ENCODE peak calls at places on chromosomes 7 and 10, in nine cellular contexts. L is left ventricle myocardium inferior, S is ureter, B is NCI-H1417, N is fibroblast of pulmonary artery, R is hepatocyte, P is fibroblast of lung, A is heart right ventricle, W is RWPE1. F is an unnamed sample.

GRCh38 chr10:43057231-43057711 is 19.6 kb upstream of the RET start:
- DNase-seq in B (no peak), L (peak; percentile 4), W (no peak), P (no peak), R (no peak), S (no peak), N (no peak), A (no peak), F (no peak)

GRCh38 chr7:519974-520458 is 370 bp upstream of the PDGFA start:
- DNase-seq in B (no peak), S (no peak), P (peak; percentile 70), R (peak; percentile 83), N (peak; percentile 65), L (peak; percentile 63), W (peak; percentile 55), A (peak; percentile 57), F (no peak)

GRCh38 chr7:130453051-130453450 is 12.2 kb upstream of the CEP41 start:
- DNase-seq in S (no peak), W (no peak), P (no peak), R (no peak), B (no peak), A (no peak), L (no peak), N (no peak), F (no peak)

GRCh38 chr7:96786261-96786997 is 76.8 kb upstream of the SEM1 start:
- DNase-seq in N (no peak), A (peak; percentile 8), B (no peak), L (peak; percentile 19), W (no peak), S (no peak), R (peak; percentile 26), P (no peak), F (no peak)

GRCh38 chr10:119113805-119114732 is 10.2 kb downstream of the DENND10 start:
- DNase-seq in L (no peak), S (no peak), A (no peak), P (peak; percentile 70), N (peak; percentile 98), B (no peak), W (peak; percentile 44), R (peak; percentile 82), F (no peak)

GRCh38 chr7:22200238-22200637 is 156.7 kb downstream of the RAPGEF5 start:
- DNase-seq in L (no peak), B (no peak), P (no peak), A (no peak), W (no peak), R (no peak), S (no peak), N (no peak), F (no peak)

GRCh38 chr10:93813507-93814465 is 56.0 kb downstream of the LGI1 start:
- DNase-seq in W (peak; percentile 31), L (peak; percentile 41), B (peak; percentile 30), S (peak; percentile 60), P (peak; percentile 37), N (peak; percentile 46), A (peak; percentile 27), R (peak; percentile 55), F (no peak)

GRCh38 chr7:30263090-30263710 is 21.2 kb upstream of the ZNRF2 start:
- DNase-seq in P (no peak), R (no peak), B (no peak), A (no peak), S (no peak), L (no peak), W (no peak), N (no peak), F (no peak)

GRCh38 chr7:74449809-74450397 is 3.8 kb upstream of the GTF2IRD1 start:
- DNase-seq in B (peak; percentile 82), L (peak; percentile 25), R (peak; percentile 65), P (no peak), S (no peak), A (peak; percentile 53), W (peak; percentile 34), N (peak; percentile 68), F (no peak)

GRCh38 chr10:59622320-59622901 is 87.2 kb downstream of the SLC16A9 start:
- DNase-seq in A (peak; percentile 28), N (peak; percentile 79), S (no peak), R (peak; percentile 82), B (peak; percentile 69), W (peak; percentile 30), P (peak; percentile 47), L (no peak), F (no peak)

GRCh38 chr10:70432101-70432500 is 9.4 kb downstream of the NODAL start:
- DNase-seq in P (peak; percentile 38), N (peak; percentile 64), R (no peak), A (peak; percentile 60), S (no peak), W (no peak), L (peak; percentile 54), B (no peak), F (no peak)

GRCh38 chr10:11328264-11329054 is 283.0 kb downstream of the USP6NL start:
- DNase-seq in W (no peak), A (no peak), B (peak; percentile 55), N (no peak), S (no peak), L (peak; percentile 37), P (no peak), R (no peak), F (no peak)

GRCh38 chr10:131729361-131729760 is 171.4 kb upstream of the PPP2R2D start:
- DNase-seq in L (no peak), R (no peak), S (peak; percentile 27), P (no peak), A (no peak), N (no peak), W (no peak), B (no peak), F (no peak)

GRCh38 chr7:154746551-154746950 is 256.4 kb downstream of the PAXIP1 start:
- DNase-seq in R (no peak), S (no peak), B (no peak), P (no peak), N (no peak), L (no peak), W (no peak), A (no peak), F (no peak)

GRCh38 chr7:266851-267840 is 22.8 kb upstream of the FOXL3 start:
- DNase-seq in N (no peak), L (no peak), W (peak; percentile 72), B (no peak), P (no peak), A (no peak), R (peak; percentile 36), S (no peak), F (no peak)

GRCh38 chr10:60235001-60235400 is 154.7 kb downstream of the ANK3 start:
- DNase-seq in L (no peak), P (peak; percentile 70), S (no peak), B (no peak), R (no peak), W (peak; percentile 14), N (peak; percentile 77), A (peak; percentile 58), F (no peak)

GRCh38 chr10:88657901-88658300 is 6.3 kb upstream of the LIPF start:
- DNase-seq in A (no peak), P (peak; percentile 77), B (no peak), S (no peak), W (no peak), N (no peak), R (no peak), L (no peak), F (no peak)

GRCh38 chr7:123538897-123539296 is 4.5 kb upstream of the IQUB start:
- DNase-seq in N (no peak), P (no peak), L (no peak), A (no peak), W (no peak), B (no peak), S (no peak), R (no peak), F (no peak)

GRCh38 chr7:98785929-98786571 is 83.8 kb downstream of the TMEM130 start:
- DNase-seq in P (peak; percentile 36), A (no peak), L (no peak), R (no peak), B (no peak), W (no peak), N (no peak), S (no peak), F (no peak)

GRCh38 chr10:18179901-18180300 is 39.7 kb downstream of the CACNB2 start:
- DNase-seq in A (peak; percentile 50), L (no peak), P (peak; percentile 87), B (no peak), S (peak; percentile 51), R (peak; percentile 46), W (no peak), N (peak; percentile 85), F (no peak)

GRCh38 chr10:119339099-119339498 is 131.7 kb downstream of the GRK5 start:
- DNase-seq in R (no peak), W (no peak), L (no peak), S (no peak), B (peak; percentile 36), N (no peak), A (no peak), P (no peak), F (no peak)

GRCh38 chr10:98374176-98374969 is 40.6 kb downstream of the PYROXD2 start:
- DNase-seq in B (no peak), P (peak; percentile 84), R (no peak), A (no peak), S (no peak), N (peak; percentile 61), W (peak; percentile 73), L (no peak), F (no peak)

GRCh38 chr10:17216217-17216900 is 11.7 kb upstream of the VIM start:
- DNase-seq in B (no peak), P (peak; percentile 100), S (no peak), N (peak; percentile 99), R (peak; percentile 51), L (no peak), W (peak; percentile 88), A (no peak), F (no peak)

GRCh38 chr10:60679388-60679987 is 98.8 kb upstream of the CDK1 start:
- DNase-seq in L (no peak), S (no peak), A (no peak), R (no peak), P (no peak), W (no peak), B (no peak), N (no peak), F (no peak)

GRCh38 chr10:15796098-15796759 is 64.1 kb downstream of the MINDY3 start:
- DNase-seq in P (no peak), B (peak; percentile 2), A (no peak), L (no peak), N (no peak), S (no peak), W (no peak), R (no peak), F (no peak)

GRCh38 chr10:13816195-13816926 is 229.6 kb downstream of the PRPF18 start:
- DNase-seq in R (peak; percentile 47), A (peak; percentile 82), N (peak; percentile 56), L (peak; percentile 78), W (no peak), S (no peak), B (no peak), P (peak; percentile 82), F (no peak)

GRCh38 chr7:46160861-46161260 is 239.8 kb upstream of the IGFBP3 start:
- DNase-seq in A (no peak), W (peak; percentile 93), P (peak; percentile 65), L (no peak), N (no peak), B (no peak), S (peak; percentile 60), R (no peak), F (peak; percentile 48)

GRCh38 chr10:7445474-7446135 is 34.8 kb upstream of the SFMBT2 start:
- DNase-seq in N (no peak), B (no peak), R (no peak), W (no peak), P (no peak), L (no peak), S (no peak), A (no peak), F (no peak)

GRCh38 chr7:44791278-44792219 is 4.9 kb upstream of the PPIA start:
- DNase-seq in L (no peak), N (peak; percentile 59), R (no peak), W (no peak), S (no peak), A (no peak), B (no peak), P (peak; percentile 62), F (no peak)

GRCh38 chr10:43376046-43376635 is 4.7 kb downstream of the FXYD4 start:
- DNase-seq in N (no peak), W (no peak), B (no peak), L (no peak), A (no peak), S (no peak), R (no peak), P (no peak), F (no peak)

GRCh38 chr10:122515588-122516231 is 44.8 kb upstream of the DMBT1 start:
- DNase-seq in L (peak; percentile 39), S (no peak), W (no peak), A (peak; percentile 43), P (peak; percentile 80), N (peak; percentile 59), B (no peak), R (no peak), F (no peak)

F was measured in HS-27A.